ENCODE peak calls at places on chromosomes 11 and 22, in four cellular contexts. Q is IMR-90, N is H1, M is K562. R is an unnamed sample.

GRCh38 chr22:19055801-19056200 is 66.4 kb downstream of the DGCR2 start:
- DNase-seq in Q (no peak), N (no peak), M (no peak), R (no peak)

GRCh38 chr11:126669416-126669815 is 313.9 kb downstream of the ST3GAL4 start:
- DNase-seq in N (no peak), M (no peak), Q (peak; percentile 74), R (no peak)

GRCh38 chr11:19577849-19578619 is 134.6 kb upstream of the NAV2 start:
- DNase-seq in M (no peak), N (no peak), Q (peak; percentile 66), R (no peak)

GRCh38 chr22:39214383-39215069 is 30.3 kb downstream of the PDGFB start:
- DNase-seq in Q (peak; percentile 36), N (peak; percentile 57), M (no peak), R (peak; percentile 21)

GRCh38 chr11:62880231-62880802 is 379 bp upstream of the SLC3A2 start:
- DNase-seq in N (no peak), Q (peak; percentile 88), M (peak; percentile 60), R (peak; percentile 38)

GRCh38 chr11:113114452-113115027 is 153.3 kb downstream of the NCAM1 start:
- DNase-seq in M (peak; percentile 9), Q (peak; percentile 8), N (peak; percentile 52), R (peak; percentile 33)

GRCh38 chr22:29810156-29810555 is 27.9 kb downstream of the ASCC2 start:
- DNase-seq in N (no peak), Q (no peak), M (no peak), R (no peak)

GRCh38 chr22:23603266-23603665 is 23.2 kb upstream of the IGLL1 start:
- DNase-seq in Q (no peak), M (no peak), N (no peak), R (no peak)

GRCh38 chr11:65411681-65412070 is 10.9 kb upstream of the NEAT1 start:
- DNase-seq in M (no peak), N (no peak), Q (no peak), R (no peak)

GRCh38 chr11:96426356-96427103 is 36.7 kb downstream of the JRKL start:
- DNase-seq in M (peak; percentile 41), Q (peak; percentile 61), N (no peak), R (peak; percentile 34)

GRCh38 chr11:58301576-58301975 is 33.5 kb upstream of the OR10W1 start:
- DNase-seq in Q (peak; percentile 84), M (no peak), N (no peak), R (no peak)

GRCh38 chr22:47233316-47234243 is 471.1 kb downstream of the TBC1D22A start:
- DNase-seq in Q (no peak), M (no peak), N (no peak), R (no peak)

GRCh38 chr11:36292311-36292722 is 3.1 kb upstream of the COMMD9 start:
- DNase-seq in Q (peak; percentile 47), M (peak; percentile 64), N (peak; percentile 35), R (peak; percentile 44)

GRCh38 chr11:1113405-1114201 is 38.9 kb downstream of the MUC2 start:
- DNase-seq in N (peak; percentile 46), M (peak; percentile 55), Q (no peak), R (no peak)

GRCh38 chr11:10606536-10607208 is 38.2 kb upstream of the LYVE1 start:
- DNase-seq in N (no peak), M (no peak), Q (peak; percentile 86), R (no peak)

GRCh38 chr11:117074122-117074521 is 24.1 kb downstream of the SIK3 start:
- DNase-seq in N (no peak), Q (no peak), M (peak; percentile 31), R (no peak)

GRCh38 chr11:117643606-117644300 is 153.3 kb downstream of the DSCAML1 start:
- DNase-seq in N (no peak), M (no peak), Q (no peak), R (no peak)

GRCh38 chr11:3155216-3155615 is 9.9 kb downstream of the OSBPL5 start:
- DNase-seq in Q (no peak), M (no peak), N (no peak), R (no peak)

GRCh38 chr11:114595571-114595970 is at the start of gene NXPE4:
- DNase-seq in M (no peak), N (no peak), Q (no peak), R (no peak)
- TF ChIP-seq RAD21 in M (no peak), N (no peak), Q (no peak), R (no peak)

DNA sequence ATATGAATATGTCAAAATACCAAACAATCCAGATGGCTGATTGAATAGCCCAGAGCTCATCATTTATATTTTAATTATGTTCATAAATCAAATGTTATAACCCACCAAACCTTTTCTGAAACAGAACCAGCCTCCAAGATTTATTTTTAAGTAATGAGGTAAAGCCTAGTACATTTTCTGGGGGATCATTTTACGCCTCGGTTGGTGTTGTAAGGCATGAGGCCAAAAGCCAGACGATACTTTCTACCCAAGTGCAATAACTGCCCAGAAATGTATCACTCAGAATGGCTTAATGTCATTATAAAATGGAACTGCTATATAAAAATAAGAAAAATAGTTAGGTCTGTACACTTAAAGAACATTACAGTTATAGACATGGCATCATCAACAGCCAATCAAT is 283.3 kb downstream of the CADM1 start:
- DNase-seq in Q (no peak), N (no peak), M (no peak), R (no peak)
- TF ChIP-seq MAFK in Q (no peak), N (no peak), M (no peak), R (no peak)

DNA sequence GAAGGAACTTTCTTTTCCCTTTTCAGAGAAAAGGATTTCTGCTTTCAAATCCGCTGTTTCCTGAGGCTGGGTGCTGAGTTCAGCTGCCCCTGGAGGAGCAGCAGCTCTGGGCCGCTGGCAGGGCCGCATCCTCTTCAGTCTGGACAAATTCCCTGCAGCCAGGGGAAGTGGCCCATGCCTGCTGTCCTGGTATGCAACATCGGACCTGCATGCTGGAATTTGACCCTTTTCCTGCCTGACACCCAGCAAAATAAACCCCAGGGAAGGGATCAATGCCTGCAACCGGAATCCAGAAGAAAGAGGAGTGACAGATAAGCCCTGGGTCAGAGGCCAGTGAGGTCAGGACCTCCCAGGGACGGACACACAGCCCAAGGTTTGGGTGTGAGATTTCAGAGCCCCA is 54.1 kb upstream of the LINC01488 start:
- DNase-seq in N (no peak), Q (no peak), M (no peak), R (no peak)
- TF ChIP-seq RAD21 in N (no peak), Q (no peak), M (no peak), R (no peak)

GRCh38 chr22:42064629-42065028 is 6.0 kb downstream of the NAGA start:
- DNase-seq in Q (no peak), N (peak; percentile 11), M (no peak), R (no peak)

GRCh38 chr22:42065408-42066132 is 5.0 kb downstream of the NAGA start:
- DNase-seq in N (peak; percentile 58), M (no peak), Q (no peak), R (no peak)

GRCh38 chr22:42067706-42068350 is 2.8 kb downstream of the NAGA start:
- DNase-seq in N (no peak), Q (no peak), M (no peak), R (no peak)

GRCh38 chr22:42066937-42067336 is 3.7 kb downstream of the NAGA start:
- DNase-seq in M (no peak), Q (no peak), N (no peak), R (no peak)

DNA sequence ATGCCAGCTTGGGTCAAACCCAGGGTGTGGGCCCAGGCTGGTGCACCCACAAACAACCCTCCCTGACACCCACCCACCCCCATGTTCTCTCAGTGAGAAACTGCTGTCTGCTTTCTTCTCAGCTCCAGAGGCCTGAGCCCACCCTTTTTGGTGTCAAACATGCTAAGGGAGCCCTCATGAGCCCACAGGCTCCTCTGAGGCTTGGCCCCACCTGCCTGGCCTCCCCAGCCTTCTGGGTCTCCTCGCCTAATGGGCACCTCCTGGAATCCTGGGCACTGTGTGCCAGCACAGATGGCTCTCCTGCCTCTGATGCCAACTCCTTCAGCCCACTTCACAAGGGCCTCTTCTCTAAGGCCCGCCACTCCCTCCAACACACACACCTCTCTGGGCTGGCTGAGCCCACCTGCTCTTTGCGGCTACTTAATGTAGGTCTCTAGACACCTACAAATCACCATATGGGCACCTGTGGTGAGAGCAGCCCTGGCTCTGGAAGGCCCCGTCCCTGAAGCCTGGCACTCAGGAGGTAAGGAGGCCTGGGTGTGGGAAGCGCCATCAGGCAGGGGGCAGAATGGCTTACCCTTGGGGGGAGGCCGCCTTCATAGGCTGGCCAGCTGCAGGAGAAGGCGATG is 4.4 kb downstream of the NAGA start:
- DNase-seq in N (no peak), Q (no peak), M (no peak), R (no peak)
- TF ChIP-seq MAFK in N (no peak), Q (no peak), M (no peak), R (no peak)

GRCh38 chr11:120198403-120198786 is 12.4 kb upstream of the OAF start:
- DNase-seq in Q (no peak), N (no peak), M (no peak), R (no peak)

GRCh38 chr11:120197977-120198376 is 12.9 kb upstream of the OAF start:
- DNase-seq in M (no peak), Q (no peak), N (no peak), R (no peak)

GRCh38 chr11:120198787-120199469 is 11.9 kb upstream of the OAF start:
- DNase-seq in M (no peak), Q (no peak), N (no peak), R (no peak)

GRCh38 chr11:120200677-120201076 is 10.2 kb upstream of the OAF start:
- DNase-seq in Q (no peak), N (no peak), M (no peak), R (no peak)

DNA sequence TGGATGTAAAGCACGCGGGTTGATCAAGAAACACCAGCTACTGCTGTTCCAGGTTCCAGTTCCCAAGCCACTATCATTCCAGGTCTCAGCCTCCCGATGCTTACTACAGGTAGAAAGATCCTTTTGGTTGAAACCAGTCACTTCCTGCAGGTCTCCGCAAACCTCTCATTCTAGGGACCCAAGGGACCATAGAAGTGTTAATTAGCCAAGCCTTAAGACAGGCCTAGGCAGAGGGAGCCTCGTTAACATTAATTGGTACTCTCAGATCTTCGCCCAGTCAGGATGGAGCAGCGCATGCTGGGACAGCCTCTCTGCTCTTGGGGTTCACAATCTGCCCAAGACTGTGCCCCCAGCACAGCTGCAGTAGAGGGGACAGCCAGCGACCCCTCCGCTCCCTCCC is 11.2 kb upstream of the OAF start:
- DNase-seq in Q (no peak), M (no peak), N (no peak), R (no peak)
- TF ChIP-seq RAD21 in Q (no peak), M (no peak), N (no peak), R (no peak)

GRCh38 chr22:24696551-24697001 is 77.9 kb downstream of the PIWIL3 start:
- DNase-seq in M (no peak), Q (no peak), N (no peak), R (no peak)

GRCh38 chr22:24698266-24698926 is 76.1 kb downstream of the PIWIL3 start:
- DNase-seq in Q (no peak), M (no peak), N (no peak), R (no peak)

GRCh38 chr22:24697671-24698082 is 76.8 kb downstream of the PIWIL3 start:
- DNase-seq in N (no peak), Q (no peak), M (no peak), R (no peak)

GRCh38 chr22:24695958-24696511 is 78.5 kb downstream of the PIWIL3 start:
- DNase-seq in N (peak; percentile 70), Q (peak; percentile 69), M (peak; percentile 30), R (no peak)

DNA sequence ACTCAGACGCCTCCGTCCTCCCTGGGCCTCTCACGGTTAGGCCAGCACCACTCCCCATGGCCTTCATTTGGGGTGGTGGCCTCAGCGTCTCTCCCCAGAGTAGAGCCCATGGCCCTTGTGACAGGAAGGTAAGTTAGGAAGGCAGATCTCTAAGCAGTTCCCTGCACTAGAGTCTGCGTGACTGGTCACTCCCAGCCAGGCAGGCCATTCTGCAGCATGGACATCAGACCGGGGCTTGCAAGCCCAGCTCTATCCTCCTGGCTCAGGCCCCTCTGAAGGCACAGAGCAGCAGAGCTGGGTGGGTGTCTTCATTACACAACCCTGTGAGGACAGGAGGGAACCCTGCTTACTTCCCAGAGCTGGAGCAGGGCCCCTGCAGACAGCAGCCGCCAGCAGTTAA is 77.4 kb downstream of the PIWIL3 start:
- DNase-seq in Q (no peak), N (no peak), M (no peak), R (no peak)
- TF ChIP-seq MAFK in Q (no peak), N (no peak), M (no peak), R (no peak)

R was measured in A549.